ENCODE peak calls at places on chromosomes 12 and 14, in five cellular contexts. D, Z, N, K and W are unnamed samples.

GRCh38 chr14:33432407-33433023 is 493.8 kb downstream of the NPAS3 start:
- DNase-seq in D (no peak), Z (peak; percentile 13), N (no peak), K (peak; percentile 55), W (no peak)

GRCh38 chr12:82182601-82183000 is 175.6 kb downstream of the CCDC59 start:
- DNase-seq in D (no peak), Z (peak; percentile 4), N (no peak), K (peak; percentile 32), W (no peak)

GRCh38 chr12:561908-562593 is 101.2 kb downstream of the NINJ2 start:
- DNase-seq in D (peak; percentile 78), Z (no peak), N (no peak), K (no peak), W (no peak)

GRCh38 chr12:13940466-13940865 is 40.9 kb downstream of the GRIN2B start:
- DNase-seq in D (no peak), Z (no peak), N (no peak), K (no peak), W (no peak)

GRCh38 chr12:15495742-15496141 is 173.4 kb downstream of the PTPRO start:
- DNase-seq in D (no peak), Z (no peak), N (no peak), K (no peak), W (no peak)

GRCh38 chr14:71331393-71331792 is 424.1 kb downstream of the PCNX1 start:
- DNase-seq in D (no peak), Z (no peak), N (no peak), K (no peak), W (no peak)

GRCh38 chr14:44960646-44961045 is 1.1 kb downstream of the KLHL28 start:
- DNase-seq in D (no peak), Z (no peak), N (no peak), K (no peak), W (no peak)

GRCh38 chr12:16437281-16437816 is 89.9 kb downstream of the MGST1 start:
- DNase-seq in D (no peak), Z (no peak), N (no peak), K (no peak), W (no peak)

DNA sequence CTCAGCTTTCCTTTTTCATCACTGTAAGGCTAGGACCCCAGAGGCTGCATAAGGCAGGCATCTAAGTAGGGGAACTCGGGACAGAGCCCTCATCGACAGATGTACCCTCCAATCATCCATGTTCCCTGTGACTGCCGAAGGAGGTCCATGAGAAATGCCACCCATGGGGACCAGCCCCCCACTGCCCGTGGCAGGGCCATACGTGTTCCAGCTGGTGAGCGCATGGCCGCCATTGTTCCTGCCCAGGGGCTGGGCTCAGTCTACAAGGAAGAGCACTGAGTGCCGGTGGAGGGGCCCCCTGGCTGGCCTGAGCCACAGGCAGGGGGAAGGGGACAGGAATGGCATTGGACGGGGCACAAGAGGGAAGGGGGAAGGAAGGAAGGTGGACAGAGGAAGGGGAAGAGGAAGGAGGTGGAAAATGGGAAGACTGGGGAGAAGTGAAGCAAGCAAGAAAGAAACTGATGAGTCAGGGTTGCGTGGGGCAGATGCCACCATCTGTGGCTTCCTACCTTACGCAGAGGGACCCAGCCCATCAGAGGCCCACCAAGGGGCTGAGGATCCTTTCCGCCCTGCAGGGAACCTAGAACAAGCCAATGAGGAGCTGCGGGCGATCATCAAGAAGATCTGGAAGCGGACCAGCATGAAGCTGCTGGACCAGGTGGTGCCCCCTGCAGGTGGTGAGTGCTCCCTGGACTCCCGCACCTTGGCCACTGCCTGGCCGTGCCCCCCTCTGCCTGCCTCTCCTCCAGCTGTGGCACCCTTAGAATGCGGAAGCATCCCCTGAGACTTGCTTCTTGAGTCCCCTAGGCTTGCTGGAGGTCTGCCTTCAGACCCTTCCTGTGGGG is 120.6 kb upstream of the FKBP4 start:
- DNase-seq in D (no peak), Z (no peak), N (no peak), K (no peak), W (no peak)
- TF ChIP-seq CTCF in D (no peak), Z (no peak), N (no peak), K (peak; percentile 23), W (no peak)

DNA sequence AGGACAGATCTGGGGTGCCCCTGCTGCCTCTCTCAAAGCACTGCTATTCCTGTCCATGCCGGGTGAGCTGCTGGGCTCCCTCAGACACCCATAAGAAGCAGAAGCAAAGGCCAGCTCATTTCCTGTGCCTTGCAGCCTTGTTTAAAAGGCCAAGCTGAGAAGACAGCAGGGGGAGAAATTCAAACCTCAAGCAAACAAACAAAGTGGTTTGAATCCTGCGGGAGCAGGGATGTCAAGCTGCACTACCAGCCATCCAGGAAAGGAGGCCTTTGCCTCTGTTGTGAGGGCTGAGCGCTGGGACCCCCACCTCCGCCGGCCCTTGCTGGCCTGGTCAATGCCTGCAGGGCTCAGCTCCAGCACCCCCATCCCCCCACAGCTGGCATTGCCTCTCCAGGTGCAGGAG is 176.5 kb downstream of the PIWIL1 start:
- DNase-seq in D (no peak), Z (no peak), N (no peak), K (no peak), W (no peak)
- TF ChIP-seq CTCF in D (no peak), Z (no peak), N (no peak), K (no peak), W (no peak)

GRCh38 chr14:101083564-101084435 is 180.3 kb upstream of the RTL1 start:
- DNase-seq in D (peak; percentile 16), Z (peak; percentile 21), N (peak; percentile 8), K (no peak), W (peak; percentile 6)
- TF ChIP-seq CTCF in D (no peak), Z (no peak), N (no peak), K (peak; percentile 19), W (no peak)

DNA sequence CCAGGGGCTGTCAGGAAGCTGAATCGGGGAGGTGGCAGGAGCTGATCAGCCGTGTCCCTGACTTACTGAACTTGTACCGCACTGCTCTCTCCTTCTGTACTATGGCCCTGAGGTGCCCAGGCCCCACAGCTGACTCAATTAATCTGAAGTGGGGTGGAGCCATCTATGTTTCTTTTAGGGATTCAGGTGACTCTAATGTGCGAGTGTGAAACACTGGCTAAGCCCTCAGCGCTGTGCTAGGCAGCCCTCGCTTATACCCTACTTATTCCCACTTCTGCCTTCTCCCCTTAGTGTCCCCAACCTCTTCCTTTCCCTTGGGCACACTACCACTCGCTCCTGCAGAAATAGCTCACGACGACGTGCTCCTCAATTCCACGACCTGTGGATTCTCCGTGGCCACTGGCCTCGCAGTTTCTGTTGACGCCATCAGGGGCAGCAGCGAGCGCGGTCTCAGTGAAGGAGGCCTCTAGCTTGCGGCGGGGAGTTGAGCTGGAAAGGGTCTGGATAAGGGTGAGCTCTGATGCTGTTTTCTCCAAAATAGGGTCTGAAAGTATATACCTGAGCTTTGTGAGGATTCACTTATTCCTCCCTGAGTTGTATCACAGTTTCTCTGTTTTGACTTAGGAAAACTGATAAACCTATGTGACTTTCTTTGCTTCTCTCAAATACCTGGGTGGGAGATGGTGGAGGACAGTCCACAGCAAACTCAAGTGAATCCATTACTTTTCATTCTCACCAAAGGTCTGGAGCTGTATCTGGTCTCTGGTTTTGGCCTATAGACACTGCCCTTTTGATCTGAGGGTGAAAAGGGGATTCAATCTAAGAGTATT is 167.6 kb downstream of the SLC41A2 start:
- DNase-seq in D (no peak), Z (peak; percentile 12), N (peak; percentile 40), K (no peak), W (peak; percentile 27)
- TF ChIP-seq CTCF in D (peak; percentile 73), Z (peak; percentile 54), N (peak; percentile 21), K (peak; percentile 80), W (peak; percentile 72)

GRCh38 chr12:29088611-29089219 is 60.4 kb upstream of the FAR2 start:
- DNase-seq in D (no peak), Z (peak; percentile 38), N (no peak), K (peak; percentile 26), W (no peak)
- TF ChIP-seq CTCF in D (no peak), Z (peak; percentile 20), N (no peak), K (peak; percentile 44), W (peak; percentile 61)

DNA sequence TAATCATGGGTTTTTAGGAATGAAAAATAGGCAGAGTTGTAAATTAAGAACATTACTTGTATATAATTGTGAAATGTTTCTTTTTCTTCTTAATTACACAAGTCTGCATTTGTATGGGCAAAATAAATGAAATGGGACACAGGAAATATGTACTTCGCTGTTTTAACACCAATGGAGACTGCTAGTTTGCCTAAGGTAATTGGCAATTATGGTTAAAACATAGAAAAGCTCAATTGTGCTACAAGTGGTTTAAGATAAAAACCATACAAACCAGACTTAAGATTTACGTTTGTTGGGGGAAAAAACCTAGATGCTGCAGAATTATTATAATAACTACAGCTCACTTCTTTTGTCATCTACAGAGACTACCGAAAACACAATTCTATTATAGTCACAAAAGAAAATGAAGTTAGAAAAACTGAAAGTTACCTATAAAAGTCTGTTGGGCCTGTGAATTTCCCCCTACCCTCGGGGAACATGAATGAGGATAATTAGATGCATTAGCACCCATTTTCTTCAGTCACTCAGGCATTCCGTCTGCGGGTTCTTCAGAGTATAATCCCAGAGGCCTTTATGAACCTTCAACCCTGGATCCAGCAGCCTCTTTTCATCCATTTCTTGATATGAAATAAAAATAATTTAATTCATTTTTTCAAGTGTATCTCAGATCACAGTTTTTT is 37.2 kb downstream of the BTBD7 start:
- DNase-seq in D (no peak), Z (no peak), N (no peak), K (no peak), W (no peak)
- TF ChIP-seq CTCF in D (no peak), Z (no peak), N (no peak), K (no peak), W (no peak)

GRCh38 chr12:57276935-57277563 is 26.1 kb upstream of the STAC3 start:
- DNase-seq in D (no peak), Z (no peak), N (no peak), K (peak; percentile 21), W (no peak)
- TF ChIP-seq CTCF in D (peak; percentile 9), Z (no peak), N (no peak), K (peak; percentile 59), W (peak; percentile 2)